ENCODE peak calls at places on chromosomes 3 and 15, in five cellular contexts. D is progenitor cell of endocrine pancreas, U is endothelial cell, Q is omental fat pad, L is brain microvascular endothelial cell. V is an unnamed sample.

GRCh38 chr3:60917136-60917535 is 334.1 kb downstream of the FHIT start:
- DNase-seq in D (no peak), U (no peak), Q (no peak), L (no peak), V (no peak)

GRCh38 chr3:191431160-191431822 is 29.7 kb upstream of the PYDC2 start:
- DNase-seq in D (no peak), U (no peak), Q (no peak), L (no peak), V (no peak)

GRCh38 chr3:126124148-126124868 is 40.4 kb upstream of the SLC41A3 start:
- DNase-seq in D (no peak), U (peak; percentile 3), Q (no peak), L (no peak), V (peak; percentile 13)

GRCh38 chr3:177452487-177452886 is 255.2 kb upstream of the TBL1XR1 start:
- DNase-seq in D (no peak), U (no peak), Q (no peak), L (peak; percentile 85), V (no peak)

GRCh38 chr15:99434506-99435137 is 131.2 kb upstream of the MEF2A start:
- DNase-seq in D (no peak), U (no peak), Q (peak; percentile 16), L (no peak), V (peak; percentile 1)

GRCh38 chr3:45993421-45994027 is 2.1 kb downstream of the FYCO1 start:
- DNase-seq in D (no peak), U (no peak), Q (no peak), L (no peak), V (no peak)

GRCh38 chr3:52502001-52502400 is 6.9 kb downstream of the STAB1 start:
- DNase-seq in D (no peak), U (no peak), Q (no peak), L (no peak), V (no peak)

GRCh38 chr3:152319256-152319655 is 50.5 kb downstream of the MBNL1 start:
- DNase-seq in D (no peak), U (no peak), Q (no peak), L (no peak), V (no peak)

GRCh38 chr3:54859204-54859603 is 68.7 kb downstream of the LRTM1 start:
- DNase-seq in D (no peak), U (no peak), Q (no peak), L (peak; percentile 16), V (no peak)

GRCh38 chr3:129195731-129196256 is 12.1 kb upstream of the CNBP start:
- DNase-seq in D (no peak), U (no peak), Q (no peak), L (peak; percentile 95), V (no peak)

GRCh38 chr3:40677749-40678148 is 153.0 kb downstream of the ZNF621 start:
- DNase-seq in D (no peak), U (no peak), Q (no peak), L (no peak), V (no peak)
- TF ChIP-seq CTCF in D (no peak), U (no peak), Q (no peak), L (no peak), V (no peak)

GRCh38 chr15:70505971-70506887 is 257.1 kb downstream of the UACA start:
- DNase-seq in D (no peak), U (no peak), Q (no peak), L (no peak), V (no peak)

GRCh38 chr15:70504305-70504951 is 258.9 kb downstream of the UACA start:
- DNase-seq in D (no peak), U (no peak), Q (peak; percentile 45), L (peak; percentile 56), V (no peak)

GRCh38 chr15:70505411-70505919 is 257.9 kb downstream of the UACA start:
- DNase-seq in D (no peak), U (no peak), Q (no peak), L (peak; percentile 82), V (no peak)

GRCh38 chr15:70503798-70504304 is 259.5 kb downstream of the UACA start:
- DNase-seq in D (no peak), U (no peak), Q (no peak), L (no peak), V (no peak)

DNA sequence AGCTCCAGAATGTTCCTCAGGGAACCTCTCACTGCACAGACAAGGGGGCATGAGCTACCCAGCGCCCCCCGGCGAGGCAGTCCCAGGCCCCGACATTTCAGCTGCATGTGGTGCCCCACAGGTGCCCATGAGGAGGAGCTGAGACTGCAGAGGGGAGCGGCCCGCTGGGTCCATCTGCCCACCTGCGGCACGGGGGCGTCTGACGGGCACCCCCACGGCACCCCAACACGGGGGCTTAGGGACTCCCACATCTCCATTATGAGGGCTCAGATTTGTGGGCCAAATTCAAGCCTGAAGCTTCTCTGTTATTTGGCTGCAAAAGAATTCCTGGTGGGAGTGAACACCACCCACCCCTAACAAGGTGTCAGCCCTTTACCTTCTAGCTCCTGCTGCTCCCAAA is 258.4 kb downstream of the UACA start:
- DNase-seq in D (no peak), U (no peak), Q (no peak), L (no peak), V (no peak)
- TF ChIP-seq CTCF in D (no peak), U (no peak), Q (no peak), L (no peak), V (no peak)

DNA sequence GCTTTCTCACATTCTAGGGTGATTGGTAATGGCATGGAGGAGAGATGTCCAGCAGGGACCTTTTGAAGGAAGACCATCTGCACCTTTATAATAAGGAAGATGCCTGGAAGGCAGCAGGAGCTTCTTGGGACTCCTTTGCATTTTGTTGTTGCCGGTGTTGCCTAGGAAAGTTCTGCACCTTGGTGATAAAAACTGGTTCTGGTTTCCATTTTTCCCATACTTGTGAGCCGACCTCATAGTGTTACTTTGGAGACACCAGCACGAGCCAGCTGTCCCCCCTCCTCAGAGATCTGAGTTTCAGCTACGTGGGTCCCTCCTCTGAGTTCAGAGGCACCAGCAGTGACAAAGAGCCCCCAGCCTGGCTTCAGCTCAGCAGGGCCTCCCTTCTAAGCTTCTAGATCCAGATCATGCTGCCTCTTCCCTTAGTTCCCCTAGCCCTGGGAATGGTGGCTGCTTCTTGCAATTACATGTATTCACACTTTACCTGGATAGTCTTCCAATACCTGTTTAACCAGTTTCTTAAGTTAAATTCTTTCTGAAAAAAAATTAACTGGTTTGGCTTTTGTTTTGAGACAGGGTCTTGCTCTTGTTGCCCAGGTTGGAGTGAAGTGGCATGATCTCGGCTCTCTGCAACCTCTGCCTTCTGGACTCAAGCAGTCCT is 18.0 kb upstream of the FSTL1 start:
- DNase-seq in D (no peak), U (no peak), Q (no peak), L (no peak), V (no peak)
- TF ChIP-seq CTCF in D (no peak), U (no peak), Q (no peak), L (no peak), V (no peak)

GRCh38 chr3:115836944-115837343 is 213.6 kb downstream of the GAP43 start:
- DNase-seq in D (no peak), U (no peak), Q (no peak), L (no peak), V (no peak)
- TF ChIP-seq CTCF in D (peak; percentile 65), U (peak; percentile 90), Q (no peak), L (peak; percentile 63), V (peak; percentile 49)

GRCh38 chr15:88637841-88638625 is 783 bp upstream of the ISG20 start:
- DNase-seq in D (no peak), U (no peak), Q (no peak), L (no peak), V (no peak)

GRCh38 chr15:88636039-88636438 is 2.8 kb upstream of the ISG20 start:
- DNase-seq in D (no peak), U (no peak), Q (no peak), L (no peak), V (peak; percentile 33)

GRCh38 chr15:88637436-88637835 is 1.4 kb upstream of the ISG20 start:
- DNase-seq in D (no peak), U (no peak), Q (no peak), L (no peak), V (no peak)

GRCh38 chr15:88636654-88637053 is 2.2 kb upstream of the ISG20 start:
- DNase-seq in D (no peak), U (no peak), Q (no peak), L (peak; percentile 41), V (no peak)

DNA sequence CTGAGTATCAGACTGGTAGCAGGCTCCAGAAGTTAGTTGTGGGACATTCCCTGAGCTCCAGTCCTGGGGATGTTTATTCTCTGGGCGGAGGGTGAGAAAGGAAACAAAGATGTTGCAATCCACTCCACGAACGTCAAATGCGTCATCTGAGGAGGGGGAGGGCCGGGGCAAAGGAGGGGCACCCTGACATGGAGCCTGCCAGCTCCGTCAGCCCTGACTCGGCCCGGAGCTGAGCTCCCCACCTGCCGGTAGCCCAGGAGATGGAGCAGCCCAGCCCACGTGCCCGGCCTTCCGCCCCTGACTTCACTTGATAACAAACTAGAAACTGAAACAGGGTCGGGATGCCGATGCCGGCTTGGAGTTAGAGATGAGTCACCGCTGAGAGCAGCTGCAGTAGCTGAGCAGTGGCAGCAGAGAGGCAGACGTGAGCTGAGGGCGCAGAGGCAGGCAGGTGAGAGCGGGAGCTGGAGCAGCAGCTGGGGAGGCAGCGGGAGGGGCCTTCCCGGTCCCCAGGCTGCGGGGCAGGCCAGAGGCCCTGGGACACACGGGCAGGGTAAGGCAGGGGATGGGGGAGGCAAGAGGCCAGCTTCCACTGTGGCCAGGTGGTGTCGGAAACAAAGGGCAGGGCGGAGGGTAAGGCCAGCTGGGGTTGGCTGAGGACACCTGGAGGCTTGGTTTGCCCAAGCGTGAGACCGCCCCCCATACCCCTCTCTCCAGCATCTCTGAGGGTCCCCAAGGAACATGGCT is at the start of gene ISG20:
- DNase-seq in D (peak; percentile 55), U (peak; percentile 79), Q (peak; percentile 93), L (peak; percentile 98), V (peak; percentile 93)
- TF ChIP-seq CTCF in D (peak; percentile 44), U (no peak), Q (peak; percentile 18), L (peak; percentile 67), V (peak; percentile 38)

GRCh38 chr3:173988912-173989311 is 591.4 kb downstream of the NLGN1 start:
- DNase-seq in D (no peak), U (no peak), Q (no peak), L (no peak), V (no peak)

GRCh38 chr3:173993299-173993698 is 595.8 kb downstream of the NLGN1 start:
- DNase-seq in D (no peak), U (no peak), Q (no peak), L (peak; percentile 58), V (no peak)
- TF ChIP-seq CTCF in D (peak; percentile 36), U (peak; percentile 41), Q (no peak), L (peak; percentile 38), V (no peak)

GRCh38 chr3:23830869-23831484 is 25.2 kb downstream of the UBE2E1 start:
- DNase-seq in D (no peak), U (no peak), Q (no peak), L (no peak), V (no peak)
- TF ChIP-seq CTCF in D (no peak), U (no peak), Q (no peak), L (no peak), V (no peak)

DNA sequence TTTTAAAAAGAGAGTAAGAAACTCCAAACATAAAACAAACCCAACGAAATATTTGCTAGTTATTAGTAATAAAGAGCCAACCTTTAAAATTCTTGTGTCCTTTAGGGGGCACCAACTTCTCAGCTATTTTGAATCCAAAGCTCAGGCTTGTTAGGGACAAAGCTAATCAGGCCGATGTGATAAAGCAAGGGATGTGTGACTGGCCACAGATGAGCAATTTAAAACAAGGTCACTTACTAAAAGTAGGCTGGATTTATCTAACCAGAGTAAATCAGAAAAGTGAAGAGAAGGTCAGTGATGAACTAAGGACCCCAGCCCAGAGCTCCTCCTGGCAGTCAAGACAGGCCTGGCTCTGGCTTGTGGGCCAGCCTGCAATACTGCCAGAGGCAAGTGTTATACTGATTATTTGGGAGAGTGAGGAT is 108.5 kb downstream of the CYP19A1 start:
- DNase-seq in D (no peak), U (no peak), Q (no peak), L (no peak), V (no peak)
- TF ChIP-seq CTCF in D (peak; percentile 53), U (peak; percentile 34), Q (no peak), L (peak; percentile 55), V (no peak)

V was measured in natural killer cell.